ENCODE peak calls at places on chromosomes 16 and 17, in nine cellular contexts. U is body of pancreas, V is testis, E is IMR-90, X is breast epithelium, M is tibial nerve, R is adrenal gland, J is spleen, L is stomach. G is an unnamed sample.

GRCh38 chr17:75009139-75009724 is 3.2 kb upstream of the MRPL58 start:
- DNase-seq in U (no peak), J (no peak), V (no peak), R (no peak), E (no peak), M (no peak), L (no peak), X (no peak), G (no peak)

GRCh38 chr17:28882154-28882895 is 15.2 kb downstream of the FLOT2 start:
- DNase-seq in M (no peak), V (no peak), J (no peak), L (no peak), X (no peak), U (no peak), E (no peak), R (no peak), G (no peak)

GRCh38 chr17:64214950-64215349 is 48.1 kb downstream of the TEX2 start:
- DNase-seq in V (no peak), J (no peak), X (no peak), R (peak; percentile 29), M (no peak), L (peak; percentile 34), U (no peak), E (no peak), G (no peak)

GRCh38 chr16:81860867-81861266 is 81.8 kb downstream of the PLCG2 start:
- DNase-seq in R (no peak), U (no peak), J (no peak), E (no peak), M (no peak), X (no peak), L (no peak), V (no peak), G (no peak)

GRCh38 chr16:71807905-71808592 is 585 bp downstream of the AP1G1 start:
- DNase-seq in M (no peak), R (peak; percentile 61), L (no peak), J (no peak), E (peak; percentile 21), V (peak; percentile 66), X (peak; percentile 35), U (peak; percentile 34), G (no peak)

GRCh38 chr17:77115510-77115909 is 25.3 kb upstream of the SEC14L1 start:
- DNase-seq in M (no peak), E (no peak), V (no peak), U (no peak), L (no peak), X (no peak), R (no peak), J (no peak), G (no peak)

GRCh38 chr17:29256735-29257466 is 10.2 kb downstream of the CRYBA1 start:
- DNase-seq in X (no peak), U (no peak), M (no peak), R (no peak), L (no peak), E (peak; percentile 53), J (no peak), V (no peak), G (no peak)

GRCh38 chr16:3876160-3876559 is 4.4 kb downstream of the CREBBP start:
- DNase-seq in E (no peak), M (no peak), V (no peak), J (no peak), U (no peak), R (no peak), X (no peak), L (no peak), G (no peak)

GRCh38 chr17:82929011-82929622 is 89.3 kb upstream of the ZNF750 start:
- DNase-seq in U (peak; percentile 6), V (no peak), X (no peak), M (peak; percentile 8), R (no peak), E (no peak), J (peak; percentile 59), L (no peak), G (no peak)

GRCh38 chr17:3982113-3982512 is 17.9 kb upstream of the ATP2A3 start:
- DNase-seq in M (no peak), R (no peak), U (no peak), V (no peak), X (no peak), E (no peak), L (no peak), J (no peak), G (no peak)

GRCh38 chr16:1687427-1688316 is 9.6 kb downstream of the JPT2 start:
- DNase-seq in U (no peak), L (no peak), R (no peak), M (no peak), E (no peak), X (no peak), J (peak; percentile 16), V (no peak), G (no peak)

GRCh38 chr17:75878174-75878998 is at the start of gene TRIM47:
- DNase-seq in M (peak; percentile 55), R (peak; percentile 65), V (peak; percentile 74), E (peak; percentile 49), J (peak; percentile 88), X (peak; percentile 59), L (peak; percentile 68), U (peak; percentile 73), G (peak; percentile 79)

GRCh38 chr17:75505640-75506039 is 9.7 kb downstream of the CASKIN2 start:
- DNase-seq in V (no peak), E (no peak), R (no peak), J (peak; percentile 40), M (no peak), U (no peak), X (no peak), L (no peak), G (no peak)

DNA sequence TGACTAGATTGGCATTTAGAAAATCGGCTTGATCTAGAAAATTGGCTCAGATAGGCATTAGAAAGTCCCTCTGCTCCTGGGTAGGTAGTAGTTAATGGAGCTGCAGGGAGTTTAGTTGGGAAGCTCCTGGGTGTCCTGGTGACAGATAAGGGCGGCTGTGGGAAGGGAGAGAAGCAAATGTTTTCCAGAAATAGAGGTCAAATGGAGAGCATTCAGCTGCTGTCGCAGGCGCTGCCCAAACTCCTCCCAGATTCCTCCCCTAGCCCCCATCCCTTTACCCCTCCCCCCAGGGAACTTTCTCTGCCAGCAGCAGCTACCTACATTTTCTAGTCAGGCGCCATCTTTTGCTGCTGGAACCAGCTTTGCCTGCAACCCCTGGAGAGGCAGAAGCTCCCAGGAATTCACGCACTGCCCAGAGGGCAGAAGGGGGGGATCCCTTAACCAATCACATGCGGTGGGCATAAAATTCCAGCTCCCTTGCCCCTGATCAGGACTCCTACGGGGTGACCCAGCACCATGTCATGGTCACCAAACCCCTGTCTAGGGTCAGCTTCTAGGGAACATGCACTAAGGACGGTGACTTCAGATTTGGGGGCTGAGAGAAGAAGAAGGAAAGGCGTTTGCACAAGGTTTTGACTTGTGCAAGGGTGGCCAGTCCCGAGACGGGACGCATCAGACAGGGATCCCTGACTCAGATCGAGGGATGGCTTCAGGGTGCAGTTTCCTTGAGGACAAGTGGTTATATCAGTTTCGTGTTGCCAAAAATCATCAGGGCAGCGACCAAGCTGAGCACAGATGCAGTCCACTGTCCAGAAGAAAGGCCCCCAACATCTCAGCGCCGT is 43.8 kb downstream of the SOCS1 start:
- DNase-seq in R (no peak), L (no peak), J (peak; percentile 37), X (no peak), M (no peak), E (no peak), U (no peak), V (no peak), G (no peak)
- H3K36me3 ChIP-seq in R (no peaks in the 10 kb centered on the region), L (no peaks in the 10 kb centered on the region), J (no peaks in the 10 kb centered on the region), X (no peaks in the 10 kb centered on the region), M (no peaks in the 10 kb centered on the region), E (no peaks in the 10 kb centered on the region), U (no peaks in the 10 kb centered on the region), V (no peaks in the 10 kb centered on the region), G (no peaks in the 10 kb centered on the region)

DNA sequence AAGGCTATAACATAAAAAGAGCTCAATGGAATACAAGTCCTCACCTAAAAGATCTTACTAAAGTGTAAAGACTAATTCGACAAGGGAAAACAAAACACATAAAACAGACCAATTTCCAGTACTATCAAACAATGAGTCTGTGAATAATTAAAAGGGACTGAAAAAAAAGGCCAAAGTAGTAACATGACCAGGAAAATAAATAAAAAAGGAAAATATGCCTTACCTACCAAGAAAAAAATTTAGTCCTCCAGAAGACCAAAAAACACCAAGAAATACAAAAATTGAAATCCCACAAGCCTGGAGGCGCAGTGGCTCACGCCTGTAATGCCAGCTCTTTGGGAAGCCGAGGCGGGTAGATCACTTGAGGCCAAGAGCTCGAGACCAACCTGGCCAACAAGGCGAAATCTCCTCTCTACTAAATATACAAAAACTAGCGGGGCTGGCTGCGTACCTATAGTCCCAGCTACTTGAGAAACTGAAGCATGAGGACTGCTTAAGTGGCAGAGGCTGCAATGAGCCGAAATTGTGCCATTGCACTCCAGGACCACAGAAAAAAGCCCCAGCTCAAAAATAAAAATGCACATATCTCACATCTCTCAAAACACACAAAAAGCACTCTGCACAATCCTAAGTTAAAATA is 60.8 kb downstream of the TEX14 start:
- DNase-seq in R (peak; percentile 47), M (no peak), E (no peak), V (peak; percentile 32), L (peak; percentile 49), J (no peak), U (peak; percentile 56), X (peak; percentile 46), G (peak; percentile 62)
- TF ChIP-seq POLR2A in R (peak; percentile 65), M (no peak), E (no peak), V (no peak), L (no peak), J (no peak), U (no peak), X (no peak), G (peak; percentile 40)

GRCh38 chr16:75695708-75696107 is 5.6 kb downstream of the DUXB start:
- DNase-seq in U (no peak), X (no peak), R (no peak), M (no peak), E (no peak), V (no peak), L (no peak), J (no peak), G (no peak)
- TF ChIP-seq CTCF in U (no peak), X (no peak), R (no peak), M (no peak), E (peak; percentile 6), V (no peak), L (no peak), J (no peak), G (no peak)

GRCh38 chr16:85650864-85651811 is 37.6 kb downstream of the GINS2 start:
- DNase-seq in X (no peak), E (no peak), J (no peak), M (no peak), U (peak; percentile 84), L (peak; percentile 66), V (no peak), R (peak; percentile 84), G (peak; percentile 78)

GRCh38 chr16:85651822-85652430 is 36.8 kb downstream of the GINS2 start:
- DNase-seq in X (no peak), U (peak; percentile 54), R (peak; percentile 44), V (peak; percentile 48), L (no peak), J (no peak), M (no peak), E (no peak), G (peak; percentile 61)

GRCh38 chr16:85648782-85649181 is 35.7 kb downstream of the GSE1 start:
- DNase-seq in R (no peak), E (peak; percentile 13), J (no peak), X (no peak), U (no peak), L (no peak), M (no peak), V (no peak), G (no peak)

GRCh38 chr16:85649411-85649977 is 36.4 kb downstream of the GSE1 start:
- DNase-seq in M (no peak), E (no peak), U (no peak), L (no peak), X (no peak), J (no peak), V (no peak), R (no peak), G (no peak)

GRCh38 chr16:85649978-85650863 is 37.1 kb downstream of the GSE1 start:
- DNase-seq in X (no peak), V (no peak), M (no peak), R (peak; percentile 57), E (no peak), L (no peak), J (no peak), U (no peak), G (peak; percentile 49)
- H3K36me3 ChIP-seq in X (no peaks in the 10 kb centered on the region), V (no peaks in the 10 kb centered on the region), M (peaks cover 46% of the 10 kb centered on the region), R (no peaks in the 10 kb centered on the region), E (peaks cover 24% of the 10 kb centered on the region), L (peaks cover 56% of the 10 kb centered on the region), J (no peaks in the 10 kb centered on the region), U (peaks cover 5% of the 10 kb centered on the region), G (no peaks in the 10 kb centered on the region)